ENCODE peak calls at places on chromosome 13, in seven cellular contexts. One of them, this sample, is unnamed. For H3K9me3, the result is how much of the 10 kb centered on the place peaks cover.

GRCh38 chr13:25860862-25861261 is 191.0 kb downstream of the SHISA2 start:
- DNase-seq in endothelial cell of umbilical vein: no peak
- DNase-seq in right lobe of liver: no peak
- DNase-seq in fibroblast of lung: peak
- DNase-seq in pancreas: no peak
- DNase-seq in effector memory CD4-positive, alpha-beta T cell: no peak
- DNase-seq in endodermal cell: no peak
- DNase-seq in this sample: no peak

GRCh38 chr13:111216166-111216960 is 101.3 kb downstream of the ARHGEF7 start:
- DNase-seq in endothelial cell of umbilical vein: no peak
- DNase-seq in right lobe of liver: no peak
- DNase-seq in fibroblast of lung: peak
- DNase-seq in pancreas: peak
- DNase-seq in effector memory CD4-positive, alpha-beta T cell: no peak
- DNase-seq in endodermal cell: peak
- DNase-seq in this sample: peak

GRCh38 chr13:108679989-108680388 is 50.6 kb downstream of the MYO16 start:
- DNase-seq in endothelial cell of umbilical vein: no peak
- DNase-seq in right lobe of liver: no peak
- DNase-seq in fibroblast of lung: no peak
- DNase-seq in pancreas: no peak
- DNase-seq in effector memory CD4-positive, alpha-beta T cell: no peak
- DNase-seq in endodermal cell: no peak
- DNase-seq in this sample: no peak

GRCh38 chr13:110306340-110306959 is 507 bp downstream of the COL4A1 start:
- DNase-seq in endothelial cell of umbilical vein: peak
- DNase-seq in right lobe of liver: no peak
- DNase-seq in fibroblast of lung: peak
- DNase-seq in pancreas: no peak
- DNase-seq in effector memory CD4-positive, alpha-beta T cell: no peak
- DNase-seq in endodermal cell: peak
- DNase-seq in this sample: no peak

GRCh38 chr13:87527036-87527435 is 144.1 kb upstream of the SLITRK5 start:
- DNase-seq in endothelial cell of umbilical vein: no peak
- DNase-seq in right lobe of liver: no peak
- DNase-seq in fibroblast of lung: no peak
- DNase-seq in pancreas: no peak
- DNase-seq in effector memory CD4-positive, alpha-beta T cell: no peak
- DNase-seq in endodermal cell: no peak
- DNase-seq in this sample: no peak

GRCh38 chr13:23715092-23715761 is 145.0 kb downstream of the TNFRSF19 start:
- DNase-seq in endothelial cell of umbilical vein: no peak
- DNase-seq in right lobe of liver: no peak
- DNase-seq in fibroblast of lung: no peak
- DNase-seq in pancreas: no peak
- DNase-seq in effector memory CD4-positive, alpha-beta T cell: no peak
- DNase-seq in endodermal cell: no peak
- DNase-seq in this sample: no peak

GRCh38 chr13:109396266-109396665 is 390.1 kb downstream of the IRS2 start:
- DNase-seq in endothelial cell of umbilical vein: no peak
- DNase-seq in right lobe of liver: peak
- DNase-seq in fibroblast of lung: no peak
- DNase-seq in pancreas: no peak
- DNase-seq in effector memory CD4-positive, alpha-beta T cell: no peak
- DNase-seq in endodermal cell: no peak
- DNase-seq in this sample: no peak

GRCh38 chr13:31015207-31015606 is 82.8 kb downstream of the TEX26 start:
- DNase-seq in endothelial cell of umbilical vein: no peak
- DNase-seq in right lobe of liver: no peak
- DNase-seq in fibroblast of lung: no peak
- DNase-seq in pancreas: no peak
- DNase-seq in effector memory CD4-positive, alpha-beta T cell: no peak
- DNase-seq in endodermal cell: no peak
- DNase-seq in this sample: no peak

GRCh38 chr13:27022571-27023311 is 148.9 kb downstream of the USP12 start:
- DNase-seq in endothelial cell of umbilical vein: no peak
- DNase-seq in right lobe of liver: no peak
- DNase-seq in fibroblast of lung: peak
- DNase-seq in pancreas: no peak
- DNase-seq in effector memory CD4-positive, alpha-beta T cell: no peak
- DNase-seq in endodermal cell: peak
- DNase-seq in this sample: no peak

GRCh38 chr13:41505209-41505835 is 48.0 kb downstream of the RGCC start:
- DNase-seq in endothelial cell of umbilical vein: no peak
- DNase-seq in right lobe of liver: no peak
- DNase-seq in fibroblast of lung: peak
- DNase-seq in pancreas: no peak
- DNase-seq in effector memory CD4-positive, alpha-beta T cell: no peak
- DNase-seq in endodermal cell: no peak
- DNase-seq in this sample: no peak
- H3K4me3 ChIP-seq in endothelial cell of umbilical vein: no peak
- H3K4me3 ChIP-seq in right lobe of liver: no peak
- H3K4me3 ChIP-seq in fibroblast of lung: no peak
- H3K4me3 ChIP-seq in pancreas: no peak
- H3K4me3 ChIP-seq in effector memory CD4-positive, alpha-beta T cell: no peak
- H3K4me3 ChIP-seq in endodermal cell: no peak
- H3K4me3 ChIP-seq in this sample: no peak

DNA sequence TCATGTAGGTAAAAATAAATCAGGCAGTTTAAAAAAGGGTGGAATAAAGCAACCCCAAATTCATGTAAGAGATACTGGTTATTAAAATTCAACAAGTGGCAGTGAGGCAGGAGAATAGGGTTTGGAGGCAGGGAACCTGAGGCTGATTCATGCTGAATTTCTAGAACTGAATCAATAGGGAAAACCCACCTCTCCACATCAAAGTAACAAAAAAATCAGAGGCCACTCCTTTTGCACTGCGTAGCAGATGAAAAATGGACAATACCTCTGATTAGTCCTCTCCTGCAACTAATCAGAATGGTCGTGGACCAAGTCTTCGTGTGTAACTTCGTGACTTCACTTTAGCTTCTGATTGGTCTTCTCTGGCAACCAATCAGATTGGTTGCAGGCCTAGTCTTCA is 1548.5 kb upstream of the SLC10A2 start:
- DNase-seq in endothelial cell of umbilical vein: no peak
- DNase-seq in right lobe of liver: no peak
- DNase-seq in fibroblast of lung: no peak
- DNase-seq in pancreas: no peak
- DNase-seq in effector memory CD4-positive, alpha-beta T cell: no peak
- DNase-seq in endodermal cell: no peak
- DNase-seq in this sample: no peak
- H3K9me3 ChIP-seq in endothelial cell of umbilical vein: under half
- H3K9me3 ChIP-seq in right lobe of liver: under half
- H3K9me3 ChIP-seq in fibroblast of lung: under half
- H3K9me3 ChIP-seq in pancreas: under half
- H3K9me3 ChIP-seq in effector memory CD4-positive, alpha-beta T cell: under half
- H3K9me3 ChIP-seq in endodermal cell: under half
- H3K9me3 ChIP-seq in this sample: under half

GRCh38 chr13:28489975-28490550 is 4.9 kb downstream of the FLT1 start:
- DNase-seq in endothelial cell of umbilical vein: peak
- DNase-seq in right lobe of liver: no peak
- DNase-seq in fibroblast of lung: no peak
- DNase-seq in pancreas: no peak
- DNase-seq in effector memory CD4-positive, alpha-beta T cell: no peak
- DNase-seq in endodermal cell: no peak
- DNase-seq in this sample: no peak
- H3K4me3 ChIP-seq in endothelial cell of umbilical vein: no peak
- H3K4me3 ChIP-seq in right lobe of liver: no peak
- H3K4me3 ChIP-seq in fibroblast of lung: no peak
- H3K4me3 ChIP-seq in pancreas: no peak
- H3K4me3 ChIP-seq in effector memory CD4-positive, alpha-beta T cell: no peak
- H3K4me3 ChIP-seq in endodermal cell: no peak
- H3K4me3 ChIP-seq in this sample: peak

GRCh38 chr13:40875048-40875447 is 85.6 kb downstream of the SLC25A15 start:
- DNase-seq in endothelial cell of umbilical vein: no peak
- DNase-seq in right lobe of liver: no peak
- DNase-seq in fibroblast of lung: no peak
- DNase-seq in pancreas: no peak
- DNase-seq in effector memory CD4-positive, alpha-beta T cell: no peak
- DNase-seq in endodermal cell: no peak
- DNase-seq in this sample: no peak
- H3K9me3 ChIP-seq in endothelial cell of umbilical vein: under half
- H3K9me3 ChIP-seq in right lobe of liver: under half
- H3K9me3 ChIP-seq in fibroblast of lung: under half
- H3K9me3 ChIP-seq in pancreas: under half
- H3K9me3 ChIP-seq in effector memory CD4-positive, alpha-beta T cell: under half
- H3K9me3 ChIP-seq in endodermal cell: half or more
- H3K9me3 ChIP-seq in this sample: under half

GRCh38 chr13:35855531-35856019 is 275.6 kb downstream of the DCLK1 start:
- DNase-seq in endothelial cell of umbilical vein: no peak
- DNase-seq in right lobe of liver: no peak
- DNase-seq in fibroblast of lung: no peak
- DNase-seq in pancreas: no peak
- DNase-seq in effector memory CD4-positive, alpha-beta T cell: no peak
- DNase-seq in endodermal cell: peak
- DNase-seq in this sample: no peak
- H3K4me3 ChIP-seq in endothelial cell of umbilical vein: no peak
- H3K4me3 ChIP-seq in right lobe of liver: no peak
- H3K4me3 ChIP-seq in fibroblast of lung: no peak
- H3K4me3 ChIP-seq in pancreas: no peak
- H3K4me3 ChIP-seq in effector memory CD4-positive, alpha-beta T cell: no peak
- H3K4me3 ChIP-seq in endodermal cell: peak
- H3K4me3 ChIP-seq in this sample: no peak

DNA sequence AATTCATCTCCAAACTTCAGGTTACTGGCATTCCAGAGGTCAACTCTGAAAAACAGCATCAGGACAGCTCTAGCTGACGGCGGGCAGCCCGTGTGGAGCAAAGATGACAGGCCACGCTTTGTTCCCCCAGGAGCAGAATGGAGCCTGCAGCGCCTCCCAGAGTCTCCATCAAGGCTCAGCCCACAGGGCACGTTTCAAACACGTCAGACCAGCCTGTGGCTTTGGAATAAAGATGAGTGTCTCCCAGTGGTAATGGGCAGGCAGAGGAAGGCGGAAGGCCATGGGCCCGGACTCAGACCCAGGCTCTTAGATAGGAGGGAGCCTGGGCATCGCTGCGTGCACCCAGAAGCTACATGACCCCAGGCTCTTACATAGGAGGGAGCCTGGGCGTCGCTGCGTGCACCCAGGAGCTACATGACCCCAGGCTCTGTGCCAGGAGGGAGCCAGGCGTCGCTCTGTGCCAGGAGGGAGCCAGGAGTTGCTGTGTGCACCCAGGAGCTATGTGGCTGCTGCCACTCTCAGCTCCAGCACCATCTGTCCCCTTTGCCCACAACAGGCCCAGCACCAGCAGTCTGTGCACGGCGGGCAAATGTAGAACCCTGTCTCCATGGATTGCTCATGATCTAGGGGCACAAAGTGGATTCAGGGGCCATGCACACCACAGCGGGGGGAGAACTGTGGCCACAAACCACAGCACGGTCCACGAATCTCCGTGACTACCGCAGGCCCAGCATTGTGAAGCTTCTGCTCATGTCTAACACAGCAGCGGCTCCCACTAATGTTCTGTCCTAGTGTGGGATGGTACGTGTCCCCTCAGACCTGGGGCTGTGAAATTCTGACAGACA is 47.8 kb upstream of the C13orf46 start:
- DNase-seq in endothelial cell of umbilical vein: no peak
- DNase-seq in right lobe of liver: no peak
- DNase-seq in fibroblast of lung: no peak
- DNase-seq in pancreas: no peak
- DNase-seq in effector memory CD4-positive, alpha-beta T cell: no peak
- DNase-seq in endodermal cell: no peak
- DNase-seq in this sample: no peak
- H3K9me3 ChIP-seq in endothelial cell of umbilical vein: under half
- H3K9me3 ChIP-seq in right lobe of liver: under half
- H3K9me3 ChIP-seq in fibroblast of lung: under half
- H3K9me3 ChIP-seq in pancreas: under half
- H3K9me3 ChIP-seq in effector memory CD4-positive, alpha-beta T cell: under half
- H3K9me3 ChIP-seq in endodermal cell: under half
- H3K9me3 ChIP-seq in this sample: under half

GRCh38 chr13:29589234-29589633 is 6.3 kb downstream of the SLC7A1 start:
- DNase-seq in endothelial cell of umbilical vein: no peak
- DNase-seq in right lobe of liver: no peak
- DNase-seq in fibroblast of lung: no peak
- DNase-seq in pancreas: no peak
- DNase-seq in effector memory CD4-positive, alpha-beta T cell: no peak
- DNase-seq in endodermal cell: no peak
- DNase-seq in this sample: no peak

GRCh38 chr13:29587645-29588044 is 7.8 kb downstream of the SLC7A1 start:
- DNase-seq in endothelial cell of umbilical vein: no peak
- DNase-seq in right lobe of liver: no peak
- DNase-seq in fibroblast of lung: no peak
- DNase-seq in pancreas: no peak
- DNase-seq in effector memory CD4-positive, alpha-beta T cell: no peak
- DNase-seq in endodermal cell: no peak
- DNase-seq in this sample: no peak

GRCh38 chr13:29591310-29591709 is 4.2 kb downstream of the SLC7A1 start:
- DNase-seq in endothelial cell of umbilical vein: peak
- DNase-seq in right lobe of liver: no peak
- DNase-seq in fibroblast of lung: peak
- DNase-seq in pancreas: no peak
- DNase-seq in effector memory CD4-positive, alpha-beta T cell: no peak
- DNase-seq in endodermal cell: no peak
- DNase-seq in this sample: no peak

GRCh38 chr13:29593605-29594297 is 1.7 kb downstream of the SLC7A1 start:
- DNase-seq in endothelial cell of umbilical vein: no peak
- DNase-seq in right lobe of liver: no peak
- DNase-seq in fibroblast of lung: no peak
- DNase-seq in pancreas: no peak
- DNase-seq in effector memory CD4-positive, alpha-beta T cell: no peak
- DNase-seq in endodermal cell: no peak
- DNase-seq in this sample: no peak

GRCh38 chr13:29589967-29590366 is 5.5 kb downstream of the SLC7A1 start:
- DNase-seq in endothelial cell of umbilical vein: no peak
- DNase-seq in right lobe of liver: no peak
- DNase-seq in fibroblast of lung: no peak
- DNase-seq in pancreas: no peak
- DNase-seq in effector memory CD4-positive, alpha-beta T cell: no peak
- DNase-seq in endodermal cell: peak
- DNase-seq in this sample: no peak
- H3K4me3 ChIP-seq in endothelial cell of umbilical vein: no peak
- H3K4me3 ChIP-seq in right lobe of liver: no peak
- H3K4me3 ChIP-seq in fibroblast of lung: no peak
- H3K4me3 ChIP-seq in pancreas: no peak
- H3K4me3 ChIP-seq in effector memory CD4-positive, alpha-beta T cell: no peak
- H3K4me3 ChIP-seq in endodermal cell: no peak
- H3K4me3 ChIP-seq in this sample: no peak